ENCODE peak calls at places on chromosomes 1 and 21, in six cellular contexts. R is prostate gland, O is BJ, J is HL-60, V is Peyer's patch, G is lung. Q is an unnamed sample.

GRCh38 chr1:211587123-211587522 is 8.2 kb upstream of the SLC30A1 start:
- DNase-seq in O (no peak), V (no peak), J (no peak), R (no peak), G (no peak), Q (no peak)

GRCh38 chr1:22325531-22326371 is 125.9 kb upstream of the ZBTB40 start:
- DNase-seq in V (peak), G (no peak), R (no peak), J (no peak), O (no peak), Q (no peak)

GRCh38 chr1:192801451-192801850 is 7.4 kb upstream of the RGS2 start:
- DNase-seq in R (no peak), O (no peak), G (no peak), J (no peak), V (no peak), Q (no peak)

GRCh38 chr21:16624468-16625102 is 888.3 kb upstream of the CXADR start:
- DNase-seq in O (no peak), R (no peak), J (no peak), V (no peak), G (no peak), Q (no peak)

GRCh38 chr1:97791251-97791650 is 129.6 kb downstream of the DPYD start:
- DNase-seq in J (no peak), R (no peak), O (no peak), V (no peak), G (no peak), Q (no peak)

GRCh38 chr1:15578921-15579682 is 5.7 kb downstream of the AGMAT start:
- DNase-seq in V (peak), G (no peak), O (no peak), R (no peak), J (no peak), Q (no peak)

GRCh38 chr1:153798468-153798780 is 23.2 kb downstream of the SLC27A3 start:
- DNase-seq in O (no peak), R (no peak), G (no peak), V (peak), J (no peak), Q (no peak)

GRCh38 chr1:201970334-201971159 is 11.9 kb upstream of the RNPEP start:
- DNase-seq in O (no peak), R (no peak), J (no peak), G (no peak), V (no peak), Q (no peak)

GRCh38 chr1:246800800-246801199 is 76.6 kb downstream of the SCCPDH start:
- DNase-seq in J (no peak), G (no peak), V (no peak), R (no peak), O (no peak), Q (no peak)

GRCh38 chr1:41719590-41719989 is 199.1 kb downstream of the HIVEP3 start:
- DNase-seq in V (no peak), J (no peak), G (no peak), O (no peak), R (no peak), Q (no peak)

GRCh38 chr1:204080163-204080903 is 7.4 kb downstream of the SOX13 start:
- DNase-seq in O (no peak), R (peak), V (peak), J (no peak), G (peak), Q (no peak)

GRCh38 chr1:185315364-185316108 is 1.5 kb downstream of the IVNS1ABP start:
- DNase-seq in J (no peak), G (no peak), O (no peak), V (peak), R (no peak), Q (no peak)

GRCh38 chr1:224851210-224851849 is 78.1 kb upstream of the DNAH14 start:
- DNase-seq in V (peak), R (peak), O (no peak), J (peak), G (peak), Q (no peak)

GRCh38 chr1:206006946-206007345 is 3.8 kb upstream of the RAB7B start:
- DNase-seq in V (no peak), O (no peak), G (no peak), J (no peak), R (no peak), Q (no peak)

GRCh38 chr1:89607888-89608626 is 24.9 kb upstream of the LRRC8C start:
- DNase-seq in R (no peak), G (no peak), V (no peak), J (no peak), O (no peak), Q (no peak)

GRCh38 chr1:89610457-89610991 is 22.4 kb upstream of the LRRC8C start:
- DNase-seq in R (no peak), O (no peak), G (no peak), V (no peak), J (no peak), Q (no peak)

GRCh38 chr1:89609781-89610456 is 23.0 kb upstream of the LRRC8C start:
- DNase-seq in J (no peak), V (no peak), O (no peak), G (no peak), R (no peak), Q (no peak)

GRCh38 chr1:89608627-89609338 is 24.1 kb upstream of the LRRC8C start:
- DNase-seq in J (no peak), G (no peak), R (no peak), V (peak), O (no peak), Q (no peak)

GRCh38 chr1:89609339-89609725 is 23.6 kb upstream of the LRRC8C start:
- DNase-seq in V (no peak), G (no peak), R (no peak), O (no peak), J (no peak), Q (no peak)
- H3K4me3 ChIP-seq in V (no peak), G (no peak), R (no peak), O (no peak), J (no peak), Q (no peak)

GRCh38 chr1:44807364-44808062 is 362 bp upstream of the DYNLT4 start:
- DNase-seq in J (peak), G (peak), R (peak), O (peak), V (peak), Q (peak)

GRCh38 chr1:44811234-44811633 is 2.9 kb downstream of the BTBD19 start:
- DNase-seq in J (no peak), R (no peak), G (no peak), V (peak), O (no peak), Q (no peak)

GRCh38 chr1:44810101-44810761 is 1.9 kb downstream of the BTBD19 start:
- DNase-seq in J (no peak), O (no peak), V (peak), R (peak), G (peak), Q (no peak)

GRCh38 chr1:44808063-44808937 is at the start of gene BTBD19:
- DNase-seq in O (no peak), G (peak), R (no peak), J (no peak), V (peak), Q (peak)

DNA sequence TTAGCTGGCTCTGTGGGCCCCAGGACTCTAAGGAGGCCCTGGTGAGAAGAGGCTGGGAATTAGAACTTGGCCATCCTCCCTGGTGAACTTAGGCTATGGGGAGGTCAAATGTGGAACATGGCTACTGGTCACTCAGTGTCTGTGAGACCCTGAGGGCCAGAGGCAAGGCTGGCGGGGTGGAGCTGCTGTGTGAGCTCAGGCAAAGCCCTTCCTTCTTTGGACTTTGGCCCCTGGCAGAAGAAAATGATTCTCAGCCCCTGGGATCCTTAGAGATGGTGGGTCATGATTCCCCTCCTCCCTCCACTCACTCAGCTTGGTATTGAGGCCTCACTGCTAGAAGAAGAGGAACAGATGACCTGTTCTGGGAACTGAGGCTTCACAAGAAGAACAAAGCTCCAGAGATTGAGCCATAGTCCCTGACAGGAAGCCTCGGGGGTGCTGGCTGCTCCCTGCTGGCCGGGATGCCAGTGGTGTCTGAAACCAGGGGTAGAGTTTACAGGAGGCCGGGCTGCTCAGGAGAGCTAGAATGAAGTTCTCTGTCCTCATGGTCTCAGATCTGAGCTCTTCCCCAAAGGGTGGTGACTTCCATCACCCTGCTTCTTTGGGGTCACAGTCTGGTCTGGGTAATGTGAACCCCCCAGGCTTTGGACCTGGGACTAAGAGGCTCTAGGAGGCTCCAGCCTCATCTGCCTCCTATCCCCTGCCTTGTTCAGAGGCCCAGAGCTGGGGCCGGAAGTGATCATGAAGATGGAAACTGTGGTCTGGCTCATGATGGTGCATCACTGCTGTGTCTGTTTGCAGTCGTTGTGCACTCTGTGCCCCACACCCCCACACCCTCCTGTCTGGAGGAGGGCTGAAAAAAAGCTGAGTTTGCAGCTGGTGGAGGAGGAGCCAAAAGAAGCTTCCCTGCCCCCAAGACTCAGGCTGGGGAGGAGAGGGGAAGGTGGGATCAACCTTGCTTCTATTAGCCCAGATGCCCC is 905 bp downstream of the BTBD19 start:
- DNase-seq in V (peak), G (peak), R (no peak), J (peak), O (no peak), Q (peak)
- TF ChIP-seq CTCF in V (no peak), G (no peak), R (no peak), J (no peak), O (peak), Q (no peak)

GRCh38 chr1:9402256-9402616 is 109.5 kb downstream of the SPSB1 start:
- DNase-seq in O (no peak), R (no peak), J (no peak), G (no peak), V (no peak), Q (no peak)
- H3K4me3 ChIP-seq in O (no peak), R (no peak), J (no peak), G (no peak), V (no peak), Q (no peak)

GRCh38 chr1:115165776-115166175 is 76.5 kb upstream of the TSPAN2 start:
- DNase-seq in G (no peak), J (no peak), O (no peak), R (no peak), V (no peak), Q (no peak)

GRCh38 chr1:115166531-115167091 is 77.3 kb upstream of the TSPAN2 start:
- DNase-seq in G (no peak), R (no peak), J (no peak), V (no peak), O (no peak), Q (peak)

GRCh38 chr1:115164940-115165718 is 75.8 kb upstream of the TSPAN2 start:
- DNase-seq in J (no peak), V (no peak), R (no peak), G (no peak), O (no peak), Q (no peak)

GRCh38 chr1:115168026-115168425 is 78.7 kb upstream of the TSPAN2 start:
- DNase-seq in G (no peak), J (no peak), O (no peak), R (no peak), V (no peak), Q (no peak)

DNA sequence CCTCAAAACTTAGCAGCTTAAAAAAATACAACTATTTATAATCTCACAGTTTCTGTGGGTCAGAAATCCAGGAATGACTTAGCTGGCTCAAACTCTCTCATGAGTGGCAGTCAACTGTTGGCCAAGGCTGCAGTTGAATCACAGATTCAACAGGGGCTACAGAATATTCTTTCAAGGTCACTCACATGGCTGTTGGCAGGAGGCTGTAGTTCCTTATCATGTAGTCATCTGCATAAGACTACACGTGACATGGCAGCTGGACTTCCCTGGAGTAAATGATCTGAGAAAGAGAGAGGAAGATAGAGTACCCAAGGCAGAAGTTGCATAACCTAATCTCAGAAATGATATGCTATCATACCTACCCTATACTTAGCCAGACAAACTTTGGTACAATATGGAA is 75.2 kb upstream of the TSPAN2 start:
- DNase-seq in V (no peak), J (peak), R (no peak), O (no peak), G (no peak), Q (no peak)
- TF ChIP-seq CTCF in V (no peak), J (no peak), R (no peak), O (no peak), G (no peak), Q (no peak)

Q was measured in AG04449.